ENCODE peak calls at places on chromosomes 4 and X, in five cellular contexts. L is body of pancreas, J is IMR-90, I is gastrocnemius medialis, Z is stomach. Y is an unnamed sample. For H3K4me1, the result is how much of the 10 kb centered on the place peaks cover.

GRCh38 chr4:108060164-108060563 is 70.5 kb downstream of the HADH start:
- DNase-seq in L (peak), J (peak), I (no peak), Z (no peak), Y (no peak)

GRCh38 chrX:80432863-80433262 is 12.6 kb downstream of the TENT5D start:
- DNase-seq in L (no peak), J (no peak), I (peak), Z (no peak), Y (no peak)

GRCh38 chrX:133005038-133005437 is 46.6 kb upstream of the HS6ST2 start:
- DNase-seq in L (no peak), J (peak), I (no peak), Z (no peak), Y (no peak)

GRCh38 chr4:111537861-111538260 is 607.4 kb upstream of the FAM241A start:
- DNase-seq in L (no peak), J (peak), I (no peak), Z (no peak), Y (no peak)

GRCh38 chr4:46390353-46391058 is 578 bp upstream of the GABRA2 start:
- DNase-seq in L (no peak), J (no peak), I (no peak), Z (no peak), Y (peak)

GRCh38 chr4:136643416-136643815 is 888.9 kb downstream of the PCDH18 start:
- DNase-seq in L (no peak), J (no peak), I (no peak), Z (no peak), Y (no peak)

GRCh38 chrX:17030580-17031285 is 84.3 kb downstream of the REPS2 start:
- DNase-seq in L (no peak), J (no peak), I (no peak), Z (no peak), Y (no peak)

GRCh38 chr4:6017800-6018199 is 431 bp downstream of the C4orf50 start:
- DNase-seq in L (no peak), J (no peak), I (no peak), Z (no peak), Y (no peak)

GRCh38 chr4:89307446-89308160 is at the start of gene GPRIN3:
- DNase-seq in L (peak), J (no peak), I (no peak), Z (peak), Y (peak)

GRCh38 chrX:11040405-11040804 is 70.7 kb upstream of the HCCS start:
- DNase-seq in L (no peak), J (no peak), I (no peak), Z (no peak), Y (no peak)

GRCh38 chr4:59044316-59044715 is 1934.1 kb upstream of the IGFBP7 start:
- DNase-seq in L (no peak), J (no peak), I (no peak), Z (no peak), Y (no peak)

GRCh38 chr4:112514449-112515277 is 1.3 kb downstream of the NEUROG2 start:
- DNase-seq in L (no peak), J (no peak), I (no peak), Z (no peak), Y (peak)

GRCh38 chr4:107838763-107839162 is 14.0 kb downstream of the SGMS2 start:
- DNase-seq in L (no peak), J (peak), I (no peak), Z (no peak), Y (no peak)

GRCh38 chr4:8747467-8747841 is 124.2 kb downstream of the HMX1 start:
- DNase-seq in L (no peak), J (no peak), I (no peak), Z (no peak), Y (peak)

GRCh38 chr4:60400599-60400998 is 799.5 kb upstream of the ADGRL3 start:
- DNase-seq in L (no peak), J (no peak), I (no peak), Z (no peak), Y (no peak)

GRCh38 chrX:99717716-99718115 is 692.4 kb downstream of the PCDH19 start:
- DNase-seq in L (no peak), J (no peak), I (no peak), Z (no peak), Y (no peak)

GRCh38 chr4:77047037-77047436 is 28.8 kb downstream of the CCNI start:
- DNase-seq in L (no peak), J (peak), I (no peak), Z (no peak), Y (no peak)

GRCh38 chr4:39530682-39531081 is 3.4 kb upstream of the UGDH start:
- DNase-seq in L (no peak), J (no peak), I (no peak), Z (no peak), Y (no peak)

GRCh38 chr4:153713840-153714239 is 29.8 kb downstream of the TLR2 start:
- DNase-seq in L (no peak), J (peak), I (no peak), Z (no peak), Y (no peak)

DNA sequence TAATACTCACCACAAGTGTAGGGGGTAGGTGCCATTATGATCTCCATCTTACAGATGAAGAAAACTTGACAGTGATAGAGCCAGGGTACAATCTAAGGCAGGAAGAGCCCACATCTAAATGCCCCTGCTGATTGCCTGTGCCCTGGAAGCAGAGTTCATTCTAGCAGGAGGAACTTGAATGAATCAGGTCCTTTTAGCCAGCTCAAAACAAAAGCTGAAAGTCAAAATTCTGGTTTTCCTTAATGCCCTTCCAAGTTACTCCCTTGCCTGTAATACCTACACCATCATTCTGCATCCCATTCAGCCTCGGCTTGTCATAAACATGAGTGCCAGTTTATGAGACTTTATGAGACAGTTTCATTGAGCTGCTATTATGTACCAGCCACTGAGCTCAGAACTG is 89.6 kb downstream of the SCD5 start:
- DNase-seq in L (no peak), J (no peak), I (no peak), Z (no peak), Y (no peak)
- H3K4me1 ChIP-seq in L (under half), J (under half), I (under half), Z (under half), Y (under half)

DNA sequence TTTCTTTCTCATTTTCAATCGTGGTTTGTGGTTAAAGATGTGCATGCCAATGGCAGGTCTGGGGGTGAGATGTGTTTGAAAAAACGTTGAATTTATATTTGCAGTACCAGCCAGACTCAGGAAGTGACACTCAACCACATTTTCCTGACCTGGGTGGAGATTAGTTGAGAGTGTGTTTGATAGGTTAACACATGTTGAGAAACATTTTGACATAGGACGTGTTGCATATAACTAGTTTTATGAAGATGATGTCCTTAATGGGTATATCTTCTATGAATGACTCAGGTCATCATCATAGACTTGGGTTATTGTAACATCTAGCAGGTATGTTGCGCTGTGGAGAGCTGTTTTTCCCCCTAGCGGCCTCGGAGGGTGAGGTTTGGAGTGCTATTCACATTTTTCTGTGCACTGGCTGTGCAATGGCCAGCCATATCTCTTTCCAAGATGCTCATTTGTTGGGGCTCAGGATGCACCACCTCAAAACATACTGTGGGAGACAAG is 21.7 kb upstream of the CD38 start:
- DNase-seq in L (peak), J (peak), I (no peak), Z (no peak), Y (peak)
- TF ChIP-seq CTCF in L (no peak), J (peak), I (no peak), Z (no peak), Y (peak)

DNA sequence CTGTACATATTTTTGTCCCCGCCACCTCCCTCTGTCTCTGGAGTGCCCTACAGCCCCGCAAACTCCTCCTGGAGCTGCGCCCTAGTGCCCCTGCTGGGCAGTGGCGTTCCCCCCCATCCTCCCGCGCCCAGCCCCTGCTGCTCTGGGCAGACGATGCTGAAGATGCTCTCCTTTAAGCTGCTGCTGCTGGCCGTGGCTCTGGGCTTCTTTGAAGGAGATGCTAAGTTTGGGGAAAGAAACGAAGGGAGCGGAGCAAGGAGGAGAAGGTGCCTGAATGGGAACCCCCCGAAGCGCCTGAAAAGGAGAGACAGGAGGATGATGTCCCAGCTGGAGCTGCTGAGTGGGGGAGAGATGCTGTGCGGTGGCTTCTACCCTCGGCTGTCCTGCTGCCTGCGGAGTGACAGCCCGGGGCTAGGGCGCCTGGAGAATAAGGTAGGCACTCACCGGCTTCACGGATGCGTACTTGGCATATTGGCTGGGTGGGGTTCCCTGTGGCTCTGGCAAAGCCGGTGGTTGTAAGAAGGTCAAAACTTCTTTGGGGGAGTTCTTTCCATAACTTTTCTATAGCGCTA is 653 bp downstream of the HHIP start:
- DNase-seq in L (no peak), J (no peak), I (no peak), Z (no peak), Y (no peak)
- H3K4me3 ChIP-seq in L (no peak), J (peak), I (peak), Z (peak), Y (no peak)

GRCh38 chr4:184647391-184648101 is 1.7 kb downstream of the CASP3 start:
- DNase-seq in L (no peak), J (peak), I (no peak), Z (no peak), Y (no peak)

GRCh38 chr4:184651899-184652298 is 2.4 kb downstream of the PRIMPOL start:
- DNase-seq in L (no peak), J (no peak), I (no peak), Z (no peak), Y (no peak)

GRCh38 chr4:184648220-184649025 is 824 bp downstream of the CASP3 start:
- DNase-seq in L (peak), J (peak), I (peak), Z (peak), Y (peak)

GRCh38 chr4:184649971-184650855 is 675 bp downstream of the PRIMPOL start:
- DNase-seq in L (peak), J (peak), I (peak), Z (no peak), Y (no peak)

DNA sequence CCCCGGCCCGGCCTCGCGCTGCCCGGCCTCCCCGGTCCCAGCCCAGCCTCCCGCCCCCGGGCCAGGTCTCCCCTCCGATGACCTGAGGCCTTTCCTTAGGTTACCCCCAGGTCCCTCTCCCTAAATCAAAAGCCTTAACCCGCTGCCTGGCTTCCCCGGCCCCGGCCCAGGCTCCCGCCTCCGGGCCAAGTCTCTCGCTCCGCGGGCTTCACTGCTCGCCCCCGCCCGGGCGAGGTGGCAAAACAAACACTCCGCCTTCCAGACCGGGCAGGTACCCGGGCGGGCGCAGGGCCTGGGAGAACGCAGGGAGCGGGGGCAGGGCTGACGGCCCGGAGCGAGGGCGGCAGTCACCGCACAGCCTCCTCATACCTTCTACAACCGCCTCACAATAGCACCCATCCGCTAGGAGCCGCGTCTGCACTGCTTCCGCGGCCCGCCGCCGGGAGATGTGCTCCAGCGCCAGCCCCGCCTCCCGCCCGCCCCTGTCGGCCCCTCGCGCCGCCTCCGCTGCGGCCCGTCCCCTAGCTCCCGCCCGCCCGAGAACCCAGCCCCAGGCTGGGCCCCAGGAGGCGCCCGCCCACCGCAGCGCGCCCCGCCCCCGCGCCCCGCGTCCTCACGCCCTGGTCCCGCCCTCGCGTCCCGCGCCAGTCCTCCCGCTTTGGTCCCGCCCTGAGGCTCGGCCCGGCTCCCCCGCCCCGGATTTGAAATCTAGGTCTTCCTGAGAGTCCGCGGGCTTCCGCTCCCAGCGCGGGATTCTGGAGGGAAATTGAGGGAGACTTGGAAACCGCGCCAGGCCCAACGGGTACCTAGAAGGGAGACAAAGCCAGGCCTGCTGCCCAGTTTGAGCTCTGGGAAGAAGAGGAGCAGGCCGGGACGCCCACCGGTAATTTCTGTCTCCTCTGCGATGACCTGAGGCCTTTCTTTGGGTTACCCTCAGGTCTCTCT is at the start of the genes CASP3 and PRIMPOL:
- DNase-seq in L (peak), J (peak), I (peak), Z (peak), Y (peak)
- H3K4me1 ChIP-seq in L (under half), J (under half), I (half or more), Z (half or more), Y (under half)

GRCh38 chr4:134906404-134907023 is 704.9 kb upstream of the PABPC4L start:
- DNase-seq in L (no peak), J (no peak), I (no peak), Z (no peak), Y (peak)

DNA sequence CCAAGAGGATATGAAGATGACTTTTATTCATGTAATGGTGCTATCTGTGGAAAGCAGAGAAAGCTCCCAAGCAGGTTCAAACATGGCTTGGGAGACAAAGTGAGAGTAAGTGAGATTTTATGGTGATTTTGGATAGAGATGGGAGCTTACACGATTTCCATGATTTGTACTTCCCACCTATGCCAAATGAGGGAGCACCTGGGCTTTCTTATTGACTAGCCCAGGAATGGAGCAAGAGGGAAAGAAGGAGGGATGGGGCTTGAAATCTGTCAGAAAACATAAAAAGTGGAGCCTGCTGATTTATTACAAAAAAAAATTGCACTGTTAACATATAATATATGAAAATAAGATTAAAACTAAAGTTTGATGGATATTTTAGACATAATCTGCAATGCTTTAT is 703.5 kb upstream of the PABPC4L start:
- DNase-seq in L (no peak), J (no peak), I (no peak), Z (no peak), Y (no peak)
- TF ChIP-seq CTCF in L (no peak), J (no peak), I (no peak), Z (no peak), Y (no peak)

DNA sequence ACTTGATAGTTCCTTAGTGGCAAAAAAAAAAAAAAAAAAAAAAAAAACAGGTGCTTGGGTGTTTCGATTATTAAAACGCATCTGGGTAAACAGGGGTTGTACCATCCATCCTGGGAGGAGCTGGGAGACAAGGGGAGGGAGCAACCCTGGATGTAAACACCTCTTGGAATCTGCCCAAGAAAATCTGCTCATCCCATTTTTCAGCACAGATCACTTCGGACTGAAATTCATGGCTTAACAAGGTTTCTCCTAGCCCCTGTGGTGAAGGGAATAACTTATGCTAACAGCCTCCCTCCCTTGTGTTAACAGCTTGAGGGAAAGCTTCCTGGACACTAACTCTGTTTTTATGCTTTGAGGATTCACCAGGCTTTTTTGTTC is 1.7 kb downstream of the BMP3 start:
- DNase-seq in L (no peak), J (no peak), I (no peak), Z (no peak), Y (no peak)
- H3K4me3 ChIP-seq in L (no peak), J (no peak), I (no peak), Z (no peak), Y (no peak)

DNA sequence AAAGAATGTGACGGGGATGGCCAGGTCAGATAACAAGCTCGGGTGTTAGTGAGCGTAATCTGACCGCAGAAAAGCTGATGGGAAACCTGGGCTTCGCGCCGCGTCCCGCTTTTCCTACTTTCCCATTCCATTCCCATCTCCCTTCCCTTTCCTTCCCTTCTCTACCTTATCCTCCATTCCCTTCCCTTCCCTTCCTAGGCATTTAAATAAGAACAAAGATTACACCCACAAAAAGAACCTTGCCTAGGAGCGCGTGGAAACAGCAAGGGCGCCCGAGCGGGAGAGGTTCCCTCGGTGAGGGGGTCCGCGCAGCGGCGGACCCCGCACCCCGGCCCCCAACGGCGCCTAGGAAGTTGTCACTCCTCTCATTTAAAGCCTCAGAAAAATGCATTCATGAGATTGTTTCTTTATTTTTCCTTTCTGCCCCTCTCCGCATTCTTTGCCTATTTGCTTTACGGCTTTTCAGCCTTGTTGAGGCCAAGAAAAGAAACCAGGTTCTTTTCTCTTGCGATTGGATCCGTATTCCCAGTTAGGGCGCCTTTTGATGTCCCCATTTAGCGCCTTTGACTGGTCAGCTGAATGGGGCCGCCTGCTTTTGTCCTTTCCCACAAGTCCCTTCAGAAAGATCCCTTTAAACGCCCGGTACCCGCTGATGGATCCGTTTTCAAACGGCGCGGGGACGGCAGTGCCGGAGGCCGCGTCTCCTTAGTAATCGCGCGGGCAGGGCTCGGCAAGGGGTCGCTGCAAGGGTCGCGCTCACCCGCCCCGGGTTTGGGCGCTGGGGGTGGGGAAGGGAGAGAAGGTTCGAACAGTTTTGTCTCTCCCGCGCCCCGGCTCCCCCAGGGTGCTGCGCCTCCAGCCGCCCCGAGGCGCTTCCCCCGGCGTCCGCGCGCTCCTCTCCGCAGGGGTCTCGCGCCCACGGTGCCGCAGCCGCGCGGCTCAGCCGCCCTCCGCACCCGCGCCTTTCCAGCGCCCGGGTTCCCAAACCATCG is 54.1 kb upstream of the TMEM33 start:
- DNase-seq in L (no peak), J (no peak), I (no peak), Z (no peak), Y (no peak)
- H3K4me1 ChIP-seq in L (under half), J (under half), I (under half), Z (under half), Y (under half)

Y was measured in Caco-2.